ENCODE peak calls at places on chromosomes 12 and 14, in nine cellular contexts. G, M, C, L, P, V, X, U and R are unnamed samples.

GRCh38 chr14:63564318-63564717 is 21.1 kb upstream of the PPP2R5E start:
- DNase-seq in G (no peak), M (no peak), C (peak; percentile 10), L (no peak), P (no peak), V (no peak), X (no peak), U (no peak), R (no peak)

GRCh38 chr14:31967669-31967975 is 109.5 kb upstream of the ARHGAP5 start:
- DNase-seq in G (no peak), M (no peak), C (no peak), L (no peak), P (peak; percentile 17), V (no peak), X (no peak), U (no peak), R (no peak)

GRCh38 chr14:54774824-54775223 is 127.8 kb downstream of the GCH1 start:
- DNase-seq in G (no peak), M (no peak), C (no peak), L (no peak), P (no peak), V (no peak), X (no peak), U (no peak), R (no peak)

GRCh38 chr14:77457115-77457521 is 283 bp downstream of the VIPAS39 start:
- DNase-seq in G (no peak), M (no peak), C (no peak), L (no peak), P (peak; percentile 53), V (no peak), X (no peak), U (no peak), R (no peak)

GRCh38 chr14:97878727-97879126 is 1081.5 kb downstream of the VRK1 start:
- DNase-seq in G (peak; percentile 23), M (no peak), C (peak; percentile 3), L (no peak), P (no peak), V (no peak), X (peak; percentile 25), U (no peak), R (no peak)

GRCh38 chr14:90624228-90624627 is 192.0 kb downstream of the TTC7B start:
- DNase-seq in G (no peak), M (no peak), C (no peak), L (no peak), P (peak; percentile 66), V (no peak), X (peak; percentile 43), U (peak; percentile 84), R (no peak)

GRCh38 chr14:65433157-65433556 is 20.6 kb downstream of the FUT8 start:
- DNase-seq in G (no peak), M (no peak), C (no peak), L (no peak), P (no peak), V (no peak), X (no peak), U (no peak), R (no peak)

GRCh38 chr14:64232095-64232830 is 61.9 kb downstream of the ESR2 start:
- DNase-seq in G (no peak), M (no peak), C (no peak), L (peak; percentile 81), P (peak; percentile 60), V (no peak), X (no peak), U (peak; percentile 79), R (peak; percentile 93)

GRCh38 chr12:69732088-69732487 is 6.6 kb upstream of the RAB3IP start:
- DNase-seq in G (no peak), M (no peak), C (no peak), L (no peak), P (peak; percentile 71), V (no peak), X (no peak), U (no peak), R (no peak)

GRCh38 chr14:104826197-104826857 is 25.4 kb downstream of the ZBTB42 start:
- DNase-seq in G (peak; percentile 92), M (no peak), C (peak; percentile 83), L (no peak), P (peak; percentile 83), V (no peak), X (peak; percentile 89), U (peak; percentile 88), R (no peak)

GRCh38 chr14:65650843-65651242 is 238.3 kb downstream of the FUT8 start:
- DNase-seq in G (no peak), M (no peak), C (no peak), L (no peak), P (no peak), V (no peak), X (no peak), U (no peak), R (no peak)

GRCh38 chr12:84361651-84362551 is 550.7 kb downstream of the SLC6A15 start:
- DNase-seq in G (no peak), M (no peak), C (no peak), L (no peak), P (no peak), V (no peak), X (no peak), U (no peak), R (no peak)

GRCh38 chr14:31154956-31155355 is 52.6 kb downstream of the HECTD1 start:
- DNase-seq in G (no peak), M (no peak), C (no peak), L (no peak), P (no peak), V (no peak), X (no peak), U (no peak), R (no peak)

GRCh38 chr14:95707327-95707726 is 6.6 kb downstream of the TCL1A start:
- DNase-seq in G (no peak), M (no peak), C (no peak), L (no peak), P (no peak), V (no peak), X (no peak), U (no peak), R (no peak)

GRCh38 chr12:85179680-85180300 is 100.2 kb upstream of the ALX1 start:
- DNase-seq in G (no peak), M (no peak), C (no peak), L (peak; percentile 23), P (no peak), V (no peak), X (no peak), U (peak; percentile 70), R (no peak)

GRCh38 chr14:76647699-76648298 is 113.5 kb upstream of the VASH1 start:
- DNase-seq in G (peak; percentile 13), M (peak; percentile 30), C (peak; percentile 53), L (peak; percentile 15), P (peak; percentile 39), V (peak; percentile 11), X (peak; percentile 14), U (peak; percentile 74), R (no peak)

GRCh38 chr14:36585100-36585499 is 2.7 kb upstream of the NKX2-8 start:
- DNase-seq in G (no peak), M (peak; percentile 98), C (no peak), L (no peak), P (no peak), V (no peak), X (no peak), U (no peak), R (no peak)

GRCh38 chr12:113479578-113480335 is 8.1 kb upstream of the LHX5 start:
- DNase-seq in G (peak; percentile 25), M (no peak), C (no peak), L (no peak), P (peak; percentile 52), V (no peak), X (peak; percentile 36), U (peak; percentile 54), R (peak; percentile 9)

GRCh38 chr14:64417042-64417770 is 29.1 kb downstream of the MTHFD1 start:
- DNase-seq in G (no peak), M (no peak), C (no peak), L (no peak), P (no peak), V (no peak), X (no peak), U (no peak), R (no peak)

GRCh38 chr14:76717508-76717907 is 43.8 kb upstream of the VASH1 start:
- DNase-seq in G (no peak), M (no peak), C (no peak), L (no peak), P (no peak), V (no peak), X (no peak), U (no peak), R (no peak)

GRCh38 chr12:104480826-104481457 is 24.2 kb downstream of the CHST11 start:
- DNase-seq in G (no peak), M (no peak), C (no peak), L (peak; percentile 77), P (no peak), V (peak; percentile 26), X (no peak), U (no peak), R (no peak)

GRCh38 chr12:109999983-110000505 is 814 bp downstream of the ANKRD13A start:
- DNase-seq in G (no peak), M (no peak), C (peak; percentile 28), L (no peak), P (peak; percentile 39), V (no peak), X (peak; percentile 34), U (no peak), R (no peak)

GRCh38 chr12:67671892-67672291 is 23.3 kb downstream of the DYRK2 start:
- DNase-seq in G (no peak), M (no peak), C (no peak), L (no peak), P (no peak), V (no peak), X (no peak), U (peak; percentile 58), R (no peak)

GRCh38 chr12:124109760-124110159 is 136.7 kb downstream of the ZNF664 start:
- DNase-seq in G (no peak), M (no peak), C (peak; percentile 33), L (no peak), P (peak; percentile 29), V (no peak), X (no peak), U (peak; percentile 5), R (no peak)